ENCODE peak calls at places on chromosomes 4 and X, in nine cellular contexts. S is astrocyte; G is A549; U is CD4-positive, alpha-beta T cell; K is keratinocyte; Q is IMR-90; Z is AG09319; V is fibroblast of lung; B is tibial artery. W is an unnamed sample.

GRCh38 chr4:113469023-113469390 is 292.5 kb downstream of the CAMK2D start:
- DNase-seq in B (no peak), U (no peak), Z (no peak), S (no peak), V (peak; percentile 29), G (no peak), Q (peak; percentile 43), K (no peak), W (no peak)

GRCh38 chr4:175758595-175758994 is 53.5 kb downstream of the GPM6A start:
- DNase-seq in G (no peak), V (no peak), Q (no peak), Z (no peak), U (no peak), B (no peak), K (no peak), S (no peak), W (no peak)

GRCh38 chr4:81919238-81919637 is 447.5 kb upstream of the RASGEF1B start:
- DNase-seq in S (no peak), G (peak; percentile 28), U (no peak), K (no peak), B (no peak), Z (no peak), Q (peak; percentile 1), V (no peak), W (no peak)

GRCh38 chr4:47525154-47525819 is 40.2 kb downstream of the ATP10D start:
- DNase-seq in V (peak; percentile 98), Q (peak; percentile 97), K (no peak), G (peak; percentile 29), S (peak; percentile 98), Z (peak; percentile 61), U (no peak), B (peak; percentile 34), W (no peak)

GRCh38 chrX:40171513-40172168 is 73.9 kb upstream of the BCOR start:
- DNase-seq in B (no peak), U (peak; percentile 35), K (no peak), V (peak; percentile 51), Z (no peak), Q (no peak), G (no peak), S (peak; percentile 35), W (no peak)

GRCh38 chr4:136861081-136861480 is 671.2 kb downstream of the PCDH18 start:
- DNase-seq in Z (no peak), S (no peak), Q (peak; percentile 9), U (no peak), G (no peak), K (no peak), B (no peak), V (peak; percentile 4), W (no peak)

GRCh38 chr4:40196724-40197281 is at the start of gene RHOH:
- DNase-seq in Q (no peak), Z (no peak), K (no peak), S (no peak), B (no peak), G (no peak), U (peak; percentile 53), V (no peak), W (peak; percentile 62)

GRCh38 chrX:111020283-111020682 is 75.7 kb upstream of the PAK3 start:
- DNase-seq in V (no peak), B (no peak), K (no peak), Z (no peak), U (no peak), G (no peak), S (no peak), Q (no peak), W (no peak)

GRCh38 chrX:47321978-47322377 is 48.4 kb upstream of the ZNF157 start:
- DNase-seq in K (no peak), Z (no peak), Q (no peak), G (no peak), S (no peak), U (no peak), V (no peak), B (no peak), W (no peak)

GRCh38 chrX:143378851-143379250 is 138.4 kb downstream of the SPANXN3 start:
- DNase-seq in Q (no peak), Z (no peak), V (no peak), K (no peak), B (no peak), G (no peak), S (no peak), U (no peak), W (no peak)

GRCh38 chrX:51484616-51485015 is 11.8 kb downstream of the NUDT11 start:
- DNase-seq in V (no peak), B (no peak), S (no peak), Z (no peak), Q (no peak), K (no peak), G (no peak), U (no peak), W (no peak)

GRCh38 chr4:142614621-142615323 is 231.3 kb downstream of the INPP4B start:
- DNase-seq in S (peak; percentile 76), B (no peak), K (peak; percentile 13), U (no peak), V (peak; percentile 77), G (peak; percentile 4), Q (peak; percentile 68), Z (no peak), W (no peak)

GRCh38 chr4:94339779-94340178 is 2.9 kb downstream of the HPGDS start:
- DNase-seq in B (no peak), Q (no peak), Z (no peak), G (no peak), K (no peak), S (no peak), U (no peak), V (no peak), W (no peak)

GRCh38 chr4:128285085-128286023 is 2.3 kb downstream of the PGRMC2 start:
- DNase-seq in B (no peak), G (peak; percentile 45), K (no peak), S (peak; percentile 56), Z (no peak), Q (no peak), U (no peak), V (peak; percentile 63), W (no peak)

GRCh38 chrX:45750639-45751038 is 550.0 kb upstream of the DIPK2B start:
- DNase-seq in V (peak; percentile 57), K (no peak), Q (no peak), S (peak; percentile 50), Z (no peak), G (no peak), B (no peak), U (no peak), W (no peak)

GRCh38 chr4:101103381-101104142 is 243.8 kb downstream of the PPP3CA start:
- DNase-seq in U (no peak), B (no peak), G (no peak), Z (no peak), V (no peak), K (no peak), Q (peak; percentile 48), S (no peak), W (no peak)

GRCh38 chr4:16603178-16603577 is 295.3 kb downstream of the LDB2 start:
- DNase-seq in V (no peak), B (no peak), G (no peak), K (no peak), U (no peak), S (no peak), Q (no peak), Z (no peak), W (no peak)

GRCh38 chrX:87578978-87579377 is 61.4 kb downstream of the KLHL4 start:
- DNase-seq in Z (no peak), V (no peak), K (no peak), S (no peak), Q (no peak), B (no peak), G (no peak), U (no peak), W (no peak)

GRCh38 chrX:12950851-12951589 is 23.9 kb upstream of the TMSB4X start:
- DNase-seq in B (no peak), U (peak; percentile 61), G (peak; percentile 76), Q (no peak), V (no peak), S (no peak), K (no peak), Z (no peak), W (peak; percentile 25)

GRCh38 chr4:165136529-165136928 is 23.9 kb upstream of the TMEM192 start:
- DNase-seq in S (no peak), K (no peak), B (no peak), V (no peak), G (no peak), Z (no peak), U (no peak), Q (no peak), W (no peak)

DNA sequence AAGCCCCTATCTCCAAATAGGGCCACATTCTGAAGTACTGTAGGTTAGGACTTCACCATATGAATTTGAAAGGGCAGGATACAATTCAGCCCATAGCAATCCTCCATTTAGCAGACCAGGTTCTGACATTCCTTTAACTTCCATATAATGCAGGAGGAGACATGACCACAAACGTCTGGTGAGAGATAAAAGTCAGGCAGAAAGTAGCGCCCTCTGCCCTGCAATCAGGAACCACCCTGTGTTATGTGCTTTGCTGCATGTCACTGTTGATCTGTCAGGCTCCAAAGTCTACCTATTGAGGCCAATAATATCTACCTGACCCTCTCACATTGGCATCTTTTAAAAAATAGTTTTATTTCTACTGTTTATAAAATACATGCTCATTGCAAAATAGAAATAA is 30.2 kb upstream of the SEPSECS start:
- DNase-seq in Q (no peak), U (no peak), Z (no peak), V (no peak), S (no peak), G (no peak), B (no peak), K (no peak), W (no peak)
- TF ChIP-seq CTCF in Q (no peak), U (no peak), Z (no peak), V (no peak), S (no peak), G (no peak), B (no peak), K (no peak), W (no peak)

GRCh38 chrX:17689971-17690409 is 47.3 kb upstream of the SCML1 start:
- DNase-seq in Q (peak; percentile 72), U (peak; percentile 1), B (peak; percentile 41), G (peak; percentile 64), S (peak; percentile 40), V (peak; percentile 52), K (no peak), Z (peak; percentile 36), W (no peak)
- TF ChIP-seq CTCF in Q (peak; percentile 80), U (peak; percentile 38), B (peak; percentile 74), G (peak; percentile 76), S (peak; percentile 53), V (peak; percentile 47), K (peak; percentile 65), Z (peak; percentile 70), W (peak; percentile 21)

GRCh38 chr4:25234390-25235367 is 846 bp downstream of the PI4K2B start:
- DNase-seq in B (peak; percentile 33), G (peak; percentile 75), Q (peak; percentile 81), Z (peak; percentile 42), V (peak; percentile 78), S (peak; percentile 77), K (peak; percentile 73), U (peak; percentile 9), W (peak; percentile 47)
- TF ChIP-seq CTCF in B (peak; percentile 51), G (peak; percentile 11), Q (peak; percentile 60), Z (peak; percentile 54), V (peak; percentile 35), S (peak; percentile 46), K (peak; percentile 26), U (peak; percentile 70), W (peak; percentile 57)

GRCh38 chrX:125131146-125131545 is 188.5 kb upstream of the TEX13C start:
- DNase-seq in B (no peak), U (no peak), Q (no peak), Z (no peak), K (no peak), G (peak; percentile 20), V (no peak), S (no peak), W (no peak)

GRCh38 chrX:125137521-125137920 is 182.2 kb upstream of the TEX13C start:
- DNase-seq in B (no peak), K (no peak), S (no peak), Q (no peak), V (no peak), Z (no peak), U (no peak), G (no peak), W (no peak)

GRCh38 chrX:125132274-125132673 is 187.4 kb upstream of the TEX13C start:
- DNase-seq in S (no peak), U (no peak), K (no peak), Z (no peak), Q (peak; percentile 0), B (no peak), V (no peak), G (peak; percentile 37), W (no peak)
- TF ChIP-seq CTCF in S (no peak), U (no peak), K (peak; percentile 56), Z (peak; percentile 42), Q (peak; percentile 33), B (no peak), V (peak; percentile 33), G (peak; percentile 43), W (no peak)

W was measured in natural killer cell.